ENCODE peak calls at places on chromosome 14, in five cellular contexts. J is body of pancreas, V is stomach, S is esophagus muscularis mucosa, C is nephron progenitor cell. T is an unnamed sample.

GRCh38 chr14:20760950-20761349 is 7.3 kb upstream of the EDDM3B start:
- DNase-seq in J (no peak), C (no peak), V (no peak), S (no peak), T (no peak)

GRCh38 chr14:83870556-83870955 is 1659.4 kb upstream of the FLRT2 start:
- DNase-seq in J (no peak), C (no peak), V (no peak), S (no peak), T (no peak)

GRCh38 chr14:47155395-47155794 is 503.8 kb upstream of the RPL10L start:
- DNase-seq in C (no peak), J (no peak), V (no peak), S (no peak), T (no peak)

GRCh38 chr14:71166434-71166833 is 259.2 kb downstream of the PCNX1 start:
- DNase-seq in C (no peak), S (no peak), V (no peak), J (no peak), T (no peak)

GRCh38 chr14:29712586-29712985 is 215.1 kb downstream of the PRKD1 start:
- DNase-seq in V (no peak), J (no peak), C (no peak), S (no peak), T (no peak)

GRCh38 chr14:68268719-68269118 is 449.1 kb downstream of the RAD51B start:
- DNase-seq in S (no peak), C (no peak), V (no peak), J (no peak), T (no peak)

GRCh38 chr14:33943081-33943480 is 7.8 kb downstream of the EGLN3 start:
- DNase-seq in S (no peak), J (peak; percentile 48), V (peak; percentile 61), C (no peak), T (no peak)

GRCh38 chr14:20489093-20489994 is 16.0 kb upstream of the RNASE10 start:
- DNase-seq in C (peak; percentile 5), V (no peak), J (no peak), S (no peak), T (no peak)

GRCh38 chr14:83975435-83976222 is 1554.3 kb upstream of the FLRT2 start:
- DNase-seq in J (peak; percentile 92), S (no peak), V (no peak), C (peak; percentile 12), T (no peak)

GRCh38 chr14:68974759-68975347 is 4.2 kb downstream of the ACTN1 start:
- DNase-seq in C (no peak), S (no peak), V (no peak), J (no peak), T (no peak)

GRCh38 chr14:65170768-65171251 is 68.5 kb upstream of the MAX start:
- DNase-seq in C (peak; percentile 58), V (no peak), J (peak; percentile 29), S (no peak), T (no peak)

GRCh38 chr14:55448146-55448614 is 7.8 kb upstream of the TBPL2 start:
- DNase-seq in V (peak; percentile 35), J (no peak), S (no peak), C (no peak), T (no peak)

GRCh38 chr14:89351958-89352404 is 65.1 kb downstream of the FOXN3 start:
- DNase-seq in V (no peak), C (peak; percentile 20), S (peak; percentile 89), J (no peak), T (no peak)

GRCh38 chr14:34098045-34098984 is 147.4 kb upstream of the EGLN3 start:
- DNase-seq in V (peak; percentile 46), C (peak; percentile 38), S (no peak), J (peak; percentile 35), T (no peak)

GRCh38 chr14:70257526-70257925 is 68.8 kb upstream of the SLC8A3 start:
- DNase-seq in J (peak; percentile 43), C (no peak), S (no peak), V (no peak), T (no peak)

GRCh38 chr14:48725001-48725734 is 861.0 kb downstream of the RPS29 start:
- DNase-seq in S (no peak), V (no peak), C (no peak), J (no peak), T (no peak)

GRCh38 chr14:20469890-20470858 is 968 bp downstream of the PNP start:
- DNase-seq in V (peak; percentile 40), C (peak; percentile 14), S (no peak), J (peak; percentile 26), T (no peak)

DNA sequence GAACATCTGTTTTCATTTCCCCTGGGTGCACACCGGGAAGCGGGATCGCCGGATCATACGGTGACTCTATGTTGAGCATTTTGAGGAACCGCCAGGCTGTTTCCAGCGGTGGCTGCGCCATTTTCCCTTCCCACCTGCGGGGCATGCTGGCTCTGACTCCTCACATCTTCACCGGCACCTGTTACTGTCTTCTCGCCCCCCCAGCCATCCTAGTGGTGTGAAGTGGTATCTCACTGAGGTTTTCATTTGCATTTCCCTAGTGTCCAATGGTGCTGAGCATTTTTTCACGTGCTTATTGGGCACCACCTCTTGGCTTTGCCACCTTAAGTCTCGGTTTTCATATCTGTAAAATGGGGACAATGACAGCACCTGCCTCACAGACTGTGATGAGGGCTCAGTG is 44.1 kb upstream of the EML1 start:
- DNase-seq in J (no peak), C (no peak), S (no peak), V (no peak), T (no peak)
- TF ChIP-seq CTCF in J (no peak), C (no peak), S (no peak), V (no peak), T (peak; percentile 29)

GRCh38 chr14:61106627-61107147 is 125.6 kb downstream of the SLC38A6 start:
- DNase-seq in C (no peak), V (no peak), S (peak; percentile 72), J (no peak), T (no peak)
- TF ChIP-seq CTCF in C (no peak), V (no peak), S (no peak), J (no peak), T (no peak)

GRCh38 chr14:93946104-93946503 is 19.0 kb downstream of the FAM181A start:
- DNase-seq in S (no peak), J (no peak), V (no peak), C (no peak), T (no peak)

GRCh38 chr14:93945070-93945399 is 17.9 kb downstream of the FAM181A start:
- DNase-seq in C (no peak), S (no peak), V (no peak), J (no peak), T (no peak)

GRCh38 chr14:93949511-93950075 is 22.4 kb downstream of the FAM181A start:
- DNase-seq in C (no peak), J (no peak), V (no peak), S (no peak), T (no peak)

GRCh38 chr14:93946506-93947170 is 19.5 kb downstream of the FAM181A start:
- DNase-seq in C (no peak), J (no peak), S (no peak), V (no peak), T (no peak)

DNA sequence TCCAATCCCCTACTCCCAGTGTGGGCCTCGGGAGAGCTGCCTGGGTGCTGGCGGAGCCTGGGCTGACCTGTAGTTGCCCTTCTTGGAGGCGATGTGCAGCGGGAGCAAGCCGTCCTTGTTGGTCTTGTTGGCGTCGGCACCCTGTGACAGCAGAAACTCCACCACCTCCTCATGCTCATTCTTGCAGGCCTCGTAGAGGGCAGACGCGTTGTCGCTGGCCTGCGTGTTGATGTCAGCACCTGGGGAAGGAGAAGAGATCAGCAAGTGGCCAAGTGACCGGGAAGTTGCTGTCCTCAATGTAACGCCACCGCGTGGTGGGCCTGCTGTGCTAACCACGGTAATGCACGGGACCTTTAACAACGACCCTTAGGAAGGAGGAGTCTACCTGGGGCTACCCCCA is 20.1 kb downstream of the FAM181A start:
- DNase-seq in V (no peak), J (no peak), S (no peak), C (no peak), T (no peak)
- TF ChIP-seq CTCF in V (no peak), J (no peak), S (no peak), C (no peak), T (no peak)

GRCh38 chr14:94089479-94089878 is 8.4 kb downstream of the IFI27L1 start:
- DNase-seq in S (no peak), J (no peak), V (no peak), C (no peak), T (no peak)
- TF ChIP-seq CTCF in S (no peak), J (no peak), V (no peak), C (no peak), T (no peak)

GRCh38 chr14:51202914-51203665 is 37.0 kb upstream of the TMX1 start:
- DNase-seq in J (no peak), S (no peak), C (no peak), V (no peak), T (no peak)
- TF ChIP-seq CTCF in J (no peak), S (no peak), C (no peak), V (no peak), T (no peak)

GRCh38 chr14:57375156-57375555 is 15.2 kb upstream of the NAA30 start:
- DNase-seq in J (no peak), S (no peak), C (no peak), V (no peak), T (no peak)

GRCh38 chr14:57383125-57383524 is 7.3 kb upstream of the NAA30 start:
- DNase-seq in V (no peak), S (no peak), J (no peak), C (no peak), T (no peak)

GRCh38 chr14:57380935-57381334 is 9.5 kb upstream of the NAA30 start:
- DNase-seq in J (no peak), C (no peak), S (no peak), V (no peak), T (no peak)

GRCh38 chr14:57382283-57382682 is 8.1 kb upstream of the NAA30 start:
- DNase-seq in S (no peak), V (no peak), J (no peak), C (no peak), T (no peak)

GRCh38 chr14:57378661-57379060 is 11.7 kb upstream of the NAA30 start:
- DNase-seq in V (no peak), J (no peak), C (no peak), S (no peak), T (no peak)
- TF ChIP-seq CTCF in V (no peak), J (no peak), C (no peak), S (no peak), T (peak; percentile 18)

DNA sequence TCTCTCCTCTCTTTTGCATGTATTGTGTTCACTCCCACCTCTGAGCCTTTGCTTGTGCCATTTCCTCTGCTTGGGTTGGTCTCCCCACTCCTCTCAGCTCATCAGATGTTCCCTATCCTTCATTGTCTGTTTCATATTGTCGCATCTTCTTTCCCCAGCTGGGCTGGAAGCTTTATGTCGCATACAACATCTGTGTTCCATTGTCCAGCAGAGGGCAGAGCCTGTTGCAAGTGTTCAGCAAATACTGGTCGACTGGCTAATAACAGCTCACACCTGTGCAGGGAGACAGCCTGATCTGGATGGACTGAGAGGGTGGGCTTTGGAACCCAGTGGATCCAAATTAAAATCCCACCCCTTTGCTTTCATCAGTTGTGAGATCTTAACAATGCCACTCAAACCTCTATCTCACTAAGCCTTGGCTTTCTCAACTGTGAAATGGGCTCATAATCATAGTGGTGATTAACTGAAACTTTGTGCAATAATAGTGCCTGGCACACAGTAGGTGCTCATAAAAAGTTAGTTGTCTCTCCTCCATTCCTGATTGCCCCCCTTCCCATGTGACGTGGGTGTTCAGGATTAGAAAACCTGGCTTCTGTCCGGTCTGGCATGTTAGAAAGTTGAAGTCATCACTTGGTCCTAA is 75.8 kb downstream of the RIN3 start:
- DNase-seq in S (no peak), C (no peak), J (no peak), V (no peak), T (no peak)
- TF ChIP-seq CTCF in S (peak; percentile 30), C (peak; percentile 28), J (no peak), V (no peak), T (peak; percentile 31)